ENCODE peak calls at places on chromosomes 7 and 10, in nine cellular contexts. X is adrenal gland, L is sigmoid colon, G is spleen, N is uterus, P is Peyer's patch, F is ovary, V is tibial nerve, M is IMR-90. R is an unnamed sample.

GRCh38 chr7:141702047-141702567 is at the start of gene DENND11:
- DNase-seq in X (peak; percentile 45), G (peak; percentile 89), N (peak; percentile 37), F (peak; percentile 56), P (peak; percentile 75), V (no peak), L (no peak), M (peak; percentile 11), R (no peak)

GRCh38 chr7:22894585-22894984 is 71.9 kb upstream of the TOMM7 start:
- DNase-seq in V (no peak), M (no peak), N (no peak), F (no peak), G (no peak), L (no peak), P (no peak), X (no peak), R (no peak)

GRCh38 chr10:115830260-115830970 is 442.6 kb downstream of the GFRA1 start:
- DNase-seq in G (no peak), X (no peak), M (peak; percentile 88), V (no peak), N (no peak), P (no peak), F (no peak), L (no peak), R (no peak)

GRCh38 chr7:151063212-151063561 is 3.8 kb downstream of the SLC4A2 start:
- DNase-seq in X (peak; percentile 73), M (peak; percentile 69), F (no peak), L (peak; percentile 91), G (no peak), N (peak; percentile 77), P (no peak), V (peak; percentile 59), R (peak; percentile 51)

GRCh38 chr10:131834152-131834810 is 66.5 kb upstream of the PPP2R2D start:
- DNase-seq in L (peak; percentile 43), X (no peak), P (peak; percentile 27), V (no peak), G (peak; percentile 48), N (no peak), M (no peak), F (no peak), R (no peak)

GRCh38 chr7:46165281-46165680 is 244.2 kb upstream of the IGFBP3 start:
- DNase-seq in P (no peak), X (no peak), N (no peak), M (peak; percentile 88), L (no peak), F (no peak), G (no peak), V (no peak), R (no peak)

GRCh38 chr10:35400600-35401268 is 64.4 kb downstream of the CCNY start:
- DNase-seq in X (no peak), F (no peak), P (no peak), L (no peak), V (no peak), N (no peak), G (no peak), M (no peak), R (no peak)

GRCh38 chr10:93225938-93226337 is 152.2 kb downstream of the CYP26A1 start:
- DNase-seq in N (no peak), G (no peak), L (no peak), V (no peak), M (no peak), P (peak; percentile 50), X (no peak), F (no peak), R (no peak)

GRCh38 chr7:101933685-101934084 is 116.3 kb downstream of the CUX1 start:
- DNase-seq in G (no peak), V (no peak), P (no peak), F (no peak), L (peak; percentile 2), X (no peak), N (no peak), M (no peak), R (no peak)

GRCh38 chr10:119167041-119167440 is 1.5 kb upstream of the SFXN4 start:
- DNase-seq in V (no peak), P (no peak), N (no peak), G (no peak), X (no peak), F (no peak), M (no peak), L (no peak), R (no peak)

GRCh38 chr10:59331661-59332060 is 30.7 kb downstream of the FAM13C start:
- DNase-seq in M (no peak), N (no peak), V (no peak), P (no peak), F (no peak), L (no peak), G (no peak), X (no peak), R (no peak)

GRCh38 chr10:132962623-132963429 is 20.5 kb upstream of the CFAP46 start:
- DNase-seq in F (no peak), P (no peak), L (no peak), M (peak; percentile 51), N (no peak), V (no peak), X (no peak), G (no peak), R (no peak)

GRCh38 chr7:129127154-129127553 is 17.4 kb upstream of the TSPAN33 start:
- DNase-seq in L (no peak), P (no peak), V (no peak), N (no peak), X (no peak), F (no peak), G (no peak), M (no peak), R (no peak)

GRCh38 chr7:99389772-99390171 is 15.2 kb downstream of the ARPC1B start:
- DNase-seq in X (no peak), M (no peak), F (no peak), L (no peak), G (no peak), P (no peak), N (no peak), V (no peak), R (no peak)
- TF ChIP-seq POLR2A in X (no peak), M (no peak), F (no peak), L (no peak), G (no peak), P (no peak), N (no peak), V (no peak), R (no peak)

GRCh38 chr7:64902806-64903721 is at the start of gene ZNF273:
- DNase-seq in L (peak; percentile 97), P (peak; percentile 90), V (peak; percentile 96), F (peak; percentile 91), X (peak; percentile 97), M (peak; percentile 84), N (peak; percentile 92), G (peak; percentile 96), R (peak; percentile 78)
- TF ChIP-seq POLR2A in L (no peak), P (peak; percentile 38), V (peak; percentile 45), F (no peak), X (peak; percentile 67), M (peak; percentile 70), N (peak; percentile 43), G (no peak), R (peak; percentile 35)

GRCh38 chr10:103080891-103081581 is 112.0 kb downstream of the NT5C2 start:
- DNase-seq in V (no peak), L (no peak), P (no peak), G (no peak), F (no peak), M (no peak), X (no peak), N (no peak), R (no peak)
- TF ChIP-seq POLR2A in V (no peak), L (no peak), P (no peak), G (no peak), F (no peak), M (no peak), X (no peak), N (no peak), R (no peak)

GRCh38 chr10:4943821-4944220 is 19.4 kb upstream of the AKR1C1 start:
- DNase-seq in P (no peak), V (no peak), X (no peak), F (no peak), N (no peak), G (no peak), M (peak; percentile 1), L (no peak), R (no peak)

GRCh38 chr10:4944751-4945280 is 18.4 kb upstream of the AKR1C1 start:
- DNase-seq in F (no peak), N (no peak), P (no peak), V (no peak), G (no peak), X (no peak), M (no peak), L (no peak), R (no peak)

GRCh38 chr10:4945706-4946348 is 17.4 kb upstream of the AKR1C1 start:
- DNase-seq in G (no peak), P (no peak), L (no peak), M (peak; percentile 3), V (no peak), X (no peak), N (no peak), F (no peak), R (no peak)

GRCh38 chr10:4939224-4940072 is 23.8 kb upstream of the AKR1C1 start:
- DNase-seq in F (no peak), V (no peak), X (no peak), N (no peak), L (no peak), P (no peak), M (no peak), G (no peak), R (no peak)

DNA sequence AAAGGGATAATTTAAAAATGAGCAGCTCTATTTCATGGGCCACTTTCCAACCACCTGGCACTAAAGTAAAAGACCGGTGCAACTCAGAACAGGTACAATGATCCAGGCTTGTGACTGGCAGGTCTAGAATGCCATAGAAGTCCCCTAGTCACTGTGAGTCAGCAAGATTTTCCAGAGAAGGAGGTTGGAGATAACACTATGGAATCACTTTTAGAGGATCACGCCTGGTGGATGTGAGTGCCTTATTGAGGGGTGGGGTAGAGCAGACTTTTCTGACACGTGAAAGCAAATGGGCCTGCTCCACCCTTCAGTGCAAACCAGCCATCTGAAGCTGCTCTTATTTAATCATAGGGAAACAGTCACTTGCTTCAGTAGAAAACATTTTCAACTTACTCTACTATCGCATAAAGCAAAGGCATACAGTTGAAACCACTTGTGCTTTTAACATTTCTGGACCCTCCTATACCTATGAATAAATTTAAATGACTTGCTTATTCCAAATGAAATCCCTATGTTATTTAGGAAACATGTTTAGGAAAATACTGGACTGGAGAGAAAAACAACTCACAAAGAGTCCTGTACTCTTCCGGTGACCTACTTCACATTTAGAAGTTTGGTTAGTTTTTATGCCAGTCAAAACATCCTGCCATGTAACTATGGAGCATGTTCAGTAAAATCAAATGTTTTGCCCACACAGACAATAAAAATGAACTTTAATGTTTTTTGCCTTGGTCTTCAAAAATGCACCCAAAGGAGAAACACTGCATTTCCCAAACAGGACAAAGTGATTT is 21.5 kb upstream of the AKR1C1 start:
- DNase-seq in F (no peak), M (peak; percentile 6), P (no peak), X (no peak), N (no peak), V (no peak), G (no peak), L (no peak), R (peak; percentile 51)
- TF ChIP-seq POLR2A in F (no peak), M (no peak), P (no peak), X (no peak), N (no peak), V (no peak), G (no peak), L (no peak), R (no peak)

DNA sequence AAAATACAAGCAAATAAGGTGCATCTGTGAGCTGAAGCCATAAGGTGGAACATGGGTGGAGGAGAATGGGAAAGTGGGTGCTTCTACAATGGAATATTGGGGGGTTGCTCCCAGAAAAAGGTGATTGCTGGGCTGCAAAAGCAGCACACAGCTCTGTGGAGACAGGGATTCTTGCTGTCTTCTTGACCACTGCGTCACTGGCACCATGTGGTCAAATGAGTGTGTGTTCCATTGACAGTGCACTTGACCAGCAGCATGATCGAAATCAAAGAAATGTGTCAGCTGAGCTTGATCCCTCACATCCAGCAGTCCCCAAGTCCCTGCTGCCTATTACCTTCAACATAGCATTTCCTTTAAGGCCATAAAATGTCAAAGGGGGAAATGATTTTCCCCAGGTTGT is 56.2 kb downstream of the GPR26 start:
- DNase-seq in N (no peak), M (no peak), G (no peak), F (no peak), L (no peak), X (no peak), V (no peak), P (no peak), R (no peak)
- TF ChIP-seq POLR2A in N (no peak), M (no peak), G (no peak), F (no peak), L (no peak), X (no peak), V (no peak), P (no peak), R (no peak)